ENCODE peak calls at places on chromosomes 5 and 9, in seven cellular contexts. T is AG20443, R is left colon, S is mucosa of gallbladder, U is stromal cell of bone marrow, Y is nucleus accumbens, P is DMS153. K is an unnamed sample.

GRCh38 chr5:14235872-14236271 is 92.7 kb downstream of the TRIO start:
- DNase-seq in S (no peak), U (no peak), Y (no peak), T (no peak), R (no peak), P (no peak), K (no peak)

GRCh38 chr9:75185585-75186170 is 97.4 kb downstream of the OSTF1 start:
- DNase-seq in R (peak), U (no peak), P (peak), Y (no peak), T (peak), S (peak), K (no peak)

GRCh38 chr5:142097681-142098080 is 10.9 kb upstream of the NDFIP1 start:
- DNase-seq in Y (no peak), T (no peak), U (no peak), P (no peak), R (no peak), S (no peak), K (peak)

GRCh38 chr9:2299156-2299842 is 284.2 kb downstream of the SMARCA2 start:
- DNase-seq in Y (no peak), U (no peak), R (peak), T (no peak), S (peak), P (peak), K (peak)

GRCh38 chr9:113316032-113316431 is 12.9 kb upstream of the RNF183 start:
- DNase-seq in R (no peak), Y (no peak), S (no peak), P (no peak), T (no peak), U (no peak), K (no peak)

GRCh38 chr5:154937186-154937717 is 759 bp downstream of the GEMIN5 start:
- DNase-seq in Y (no peak), R (no peak), T (peak), S (no peak), P (no peak), U (no peak), K (no peak)

GRCh38 chr9:130172161-130172857 is at the start of gene NCS1:
- DNase-seq in Y (peak), P (peak), R (peak), S (peak), T (peak), U (peak), K (peak)

GRCh38 chr9:71001780-71002386 is 119.5 kb downstream of the TRPM3 start:
- DNase-seq in Y (no peak), S (peak), U (no peak), T (no peak), P (peak), R (no peak), K (no peak)

GRCh38 chr9:117821943-117822342 is 117.7 kb downstream of the TLR4 start:
- DNase-seq in U (no peak), Y (no peak), P (no peak), T (no peak), R (no peak), S (no peak), K (no peak)

GRCh38 chr9:89768650-89769071 is 163.8 kb downstream of the GADD45G start:
- DNase-seq in Y (no peak), U (no peak), P (no peak), R (no peak), S (no peak), T (no peak), K (no peak)

GRCh38 chr5:31362931-31363568 is 168.8 kb downstream of the DROSHA start:
- DNase-seq in Y (no peak), P (no peak), T (peak), S (no peak), R (no peak), U (no peak), K (no peak)

GRCh38 chr9:122192261-122192875 is 32.7 kb downstream of the MORN5 start:
- DNase-seq in S (no peak), T (no peak), R (no peak), U (no peak), Y (no peak), P (no peak), K (peak)

GRCh38 chr5:122704247-122705036 is 70.4 kb upstream of the SNX2 start:
- DNase-seq in U (peak), R (no peak), S (no peak), T (peak), Y (no peak), P (no peak), K (no peak)

GRCh38 chr5:149831492-149831891 is 101.4 kb downstream of the PPARGC1B start:
- DNase-seq in R (no peak), Y (no peak), T (no peak), U (no peak), S (no peak), P (no peak), K (no peak)

GRCh38 chr9:97367729-97368128 is 44.2 kb upstream of the TDRD7 start:
- DNase-seq in R (no peak), S (no peak), T (no peak), Y (no peak), U (no peak), P (no peak), K (no peak)

GRCh38 chr9:18706648-18707047 is 232.7 kb downstream of the ADAMTSL1 start:
- DNase-seq in S (no peak), R (no peak), Y (no peak), U (no peak), P (no peak), T (no peak), K (no peak)

K was measured in DMS79 treated with DMSO at 0.1 percent for 48 hours.